ENCODE peak calls at places on chromosomes 4 and X, in five cellular contexts. G is CD4-positive, CD25-positive, alpha-beta regulatory T cell; R is pancreas; W is OCI-LY7; S is Karpas-422. X is an unnamed sample.

GRCh38 chr4:139457318-139457717 is 3.4 kb downstream of the RAB33B start:
- DNase-seq in G (no peak), W (no peak), R (no peak), S (no peak), X (no peak)

GRCh38 chrX:12984629-12985303 is 9.9 kb downstream of the TMSB4X start:
- DNase-seq in G (peak; percentile 40), R (peak; percentile 84), W (no peak), S (no peak), X (no peak)

GRCh38 chrX:132001127-132001526 is 22.0 kb upstream of the STK26 start:
- DNase-seq in G (no peak), W (no peak), R (no peak), S (no peak), X (no peak)

GRCh38 chr4:120977435-120977997 is 55.0 kb upstream of the PRDM5 start:
- DNase-seq in G (no peak), R (no peak), S (peak; percentile 87), W (peak; percentile 70), X (no peak)

GRCh38 chr4:26330186-26330787 is 9.5 kb downstream of the RBPJ start:
- DNase-seq in S (peak; percentile 82), R (no peak), W (peak; percentile 77), G (no peak), X (no peak)

GRCh38 chrX:118945921-118946320 is 28.5 kb upstream of the LONRF3 start:
- DNase-seq in G (no peak), R (no peak), S (no peak), W (no peak), X (no peak)

GRCh38 chrX:21691512-21692018 is 33.4 kb upstream of the KLHL34 start:
- DNase-seq in S (no peak), W (no peak), R (no peak), G (no peak), X (no peak)

GRCh38 chrX:6292599-6292998 is 63.9 kb upstream of the NLGN4X start:
- DNase-seq in R (no peak), S (peak; percentile 79), G (no peak), W (no peak), X (no peak)

GRCh38 chrX:39196192-39197102 is 395.2 kb downstream of the MID1IP1 start:
- DNase-seq in W (peak; percentile 11), G (peak; percentile 12), S (peak; percentile 55), R (no peak), X (no peak)

GRCh38 chrX:153238361-153238760 is 59.3 kb downstream of the MAGEA1 start:
- DNase-seq in G (no peak), W (no peak), S (no peak), R (no peak), X (no peak)

GRCh38 chr4:6472008-6472386 is 417 bp downstream of the PPP2R2C start:
- DNase-seq in S (no peak), G (no peak), W (no peak), R (no peak), X (no peak)

GRCh38 chrX:9349572-9350259 is 115.1 kb upstream of the TBL1X start:
- DNase-seq in G (no peak), W (no peak), S (no peak), R (no peak), X (no peak)

GRCh38 chr4:74665346-74665745 is 129.0 kb downstream of the BTC start:
- DNase-seq in R (no peak), G (no peak), S (no peak), W (no peak), X (no peak)

GRCh38 chr4:4225915-4226605 is 669 bp downstream of the OTOP1 start:
- DNase-seq in S (no peak), R (no peak), W (no peak), G (no peak), X (no peak)

GRCh38 chr4:85968945-85969830 is 390.7 kb downstream of the MAPK10 start:
- DNase-seq in S (peak; percentile 85), W (peak; percentile 49), R (no peak), G (no peak), X (no peak)

GRCh38 chr4:8747896-8748575 is 123.6 kb downstream of the HMX1 start:
- DNase-seq in R (peak; percentile 44), W (no peak), G (no peak), S (no peak), X (peak; percentile 55)

GRCh38 chrX:56226980-56227379 is 5.2 kb upstream of the KLF8 start:
- DNase-seq in S (no peak), G (no peak), R (no peak), W (no peak), X (no peak)

GRCh38 chr4:103086565-103086964 is 10.0 kb upstream of the SLC9B2 start:
- DNase-seq in S (no peak), G (no peak), W (no peak), R (no peak), X (no peak)

GRCh38 chrX:153055827-153056748 is at the start of gene PNMA3:
- DNase-seq in R (peak; percentile 76), S (no peak), G (no peak), W (no peak), X (no peak)

GRCh38 chr4:188812644-188813043 is 673.4 kb downstream of the TRIML1 start:
- DNase-seq in W (no peak), G (no peak), S (no peak), R (no peak), X (no peak)

GRCh38 chrX:108735680-108736508 is 469 bp downstream of the IRS4 start:
- DNase-seq in G (no peak), W (no peak), R (peak; percentile 48), S (no peak), X (peak; percentile 21)

GRCh38 chr4:5635826-5636196 is 72.5 kb downstream of the EVC2 start:
- DNase-seq in R (no peak), S (no peak), G (no peak), W (no peak), X (no peak)

GRCh38 chr4:7808752-7809151 is 130.9 kb downstream of the AFAP1 start:
- DNase-seq in G (no peak), W (no peak), R (no peak), S (no peak), X (peak; percentile 39)

GRCh38 chr4:163164591-163164990 is 2.1 kb downstream of the NAF1 start:
- DNase-seq in R (no peak), W (no peak), S (no peak), G (no peak), X (no peak)

GRCh38 chr4:76596713-76597112 is 161.7 kb downstream of the SHROOM3 start:
- DNase-seq in R (no peak), S (no peak), G (no peak), W (no peak), X (no peak)

GRCh38 chr4:120694973-120695372 is 227.6 kb downstream of the PRDM5 start:
- DNase-seq in R (no peak), S (no peak), G (no peak), W (no peak), X (no peak)

GRCh38 chr4:8709729-8710360 is 117.3 kb downstream of the CPZ start:
- DNase-seq in G (no peak), W (no peak), R (no peak), S (no peak), X (peak; percentile 27)

GRCh38 chrX:13761606-13762005 is 27.1 kb downstream of the OFD1 start:
- DNase-seq in G (no peak), R (no peak), W (peak; percentile 47), S (no peak), X (no peak)

DNA sequence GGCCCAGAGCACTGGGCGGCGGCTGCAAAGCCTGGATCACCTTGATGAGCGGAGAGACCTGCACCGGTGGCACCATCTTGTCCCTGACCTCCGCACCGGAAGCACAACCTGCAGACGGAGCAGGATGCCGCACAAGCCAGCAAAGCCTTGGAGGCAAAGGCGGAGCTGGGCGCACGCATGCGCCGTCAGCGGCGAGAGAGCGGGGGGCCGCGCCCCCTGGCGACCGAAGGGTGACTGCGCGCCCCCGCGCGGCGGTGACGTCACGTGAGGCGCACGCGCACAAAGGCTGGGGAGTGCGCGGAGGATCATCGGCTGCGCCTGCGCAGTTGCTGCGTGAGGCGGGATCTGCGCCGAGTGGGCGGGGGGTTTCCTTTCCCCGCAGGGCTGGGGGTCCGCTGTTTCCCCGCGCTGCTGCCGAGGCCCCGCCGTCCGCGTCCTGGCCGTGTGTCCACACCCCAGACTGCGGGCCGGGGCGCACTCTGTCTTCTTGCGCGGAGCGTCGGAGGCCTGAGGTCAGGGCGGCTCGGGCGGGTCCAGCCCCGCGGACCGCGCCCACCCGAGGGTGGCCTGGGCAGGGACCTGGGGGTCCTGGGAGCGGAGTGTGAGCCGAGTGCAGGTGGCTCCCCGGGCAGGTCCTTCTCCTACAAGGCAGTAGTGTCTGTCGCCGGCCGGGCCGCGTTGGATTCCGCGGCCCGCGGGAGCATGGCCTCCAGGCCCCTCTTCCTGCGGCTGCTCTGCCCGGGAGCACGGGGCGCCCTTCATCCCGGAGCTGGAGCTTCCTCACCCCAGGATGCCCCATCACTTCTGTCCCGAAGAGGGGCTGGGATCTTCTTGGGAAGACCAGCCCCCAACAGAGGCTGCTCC is at the start of the genes ATP5ME and MYL5:
- DNase-seq in W (peak; percentile 98), R (peak; percentile 99), S (peak; percentile 98), G (peak; percentile 96), X (peak; percentile 99)
- H3K36me3 ChIP-seq in W (peaks cover 38% of the 10 kb centered on the region), R (no peaks in the 10 kb centered on the region), S (peaks cover 19% of the 10 kb centered on the region), G (peaks cover 22% of the 10 kb centered on the region), X (peaks cover 25% of the 10 kb centered on the region)

GRCh38 chrX:124373348-124373747 is 27.0 kb downstream of the SH2D1A start:
- DNase-seq in R (no peak), W (no peak), G (no peak), S (no peak), X (no peak)
- H3K4me3 ChIP-seq in R (no peak overlapping the region), W (no peak overlapping the region), G (no peak overlapping the region), S (no peak overlapping the region), X (no peak overlapping the region)

DNA sequence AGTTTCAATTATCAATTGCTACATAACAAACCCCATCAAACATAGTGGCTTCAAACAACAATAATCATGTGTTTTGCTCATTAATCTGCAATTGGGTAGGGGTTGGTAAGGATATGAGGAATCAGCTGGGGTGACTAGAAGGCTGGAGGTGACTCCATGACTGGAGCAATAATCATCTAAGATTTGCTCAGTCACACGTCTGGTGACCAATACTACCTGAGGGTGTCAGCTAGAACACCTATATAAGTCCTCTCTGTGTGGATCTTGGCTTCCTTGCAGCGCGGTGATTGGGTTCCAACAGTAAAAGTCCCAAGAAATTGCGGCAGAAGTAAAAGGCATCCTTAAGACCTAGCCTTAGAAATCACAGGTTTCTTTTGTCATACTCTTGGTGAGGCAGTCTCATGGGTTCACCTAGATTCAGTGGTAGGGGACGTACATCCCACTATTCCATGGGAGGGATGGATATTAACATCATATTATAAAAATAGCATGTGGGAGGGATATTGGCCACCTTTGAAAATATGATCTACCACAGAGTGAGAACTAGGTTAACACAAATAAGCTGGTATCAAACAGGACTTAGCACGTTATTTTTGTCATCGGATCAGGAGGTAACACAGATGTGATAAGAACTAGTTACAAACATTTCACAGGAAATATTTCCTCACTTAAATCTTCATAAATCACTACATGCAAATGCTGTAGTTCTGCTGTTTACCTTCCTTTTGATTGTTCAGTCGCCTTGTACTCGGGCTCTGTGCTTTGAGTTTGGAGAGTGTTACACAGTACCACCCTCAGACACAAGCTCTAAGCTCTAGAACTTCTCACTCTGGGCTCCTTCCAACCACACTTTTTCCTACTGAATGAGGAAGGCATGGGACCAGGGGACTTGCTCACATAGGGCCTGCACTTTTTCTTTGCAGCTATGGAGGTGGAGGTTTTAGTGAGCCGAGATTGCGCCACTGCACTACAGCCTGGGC is 78.3 kb downstream of the LARP7 start:
- DNase-seq in W (no peak), G (no peak), R (no peak), S (no peak), X (no peak)
- H3K27ac ChIP-seq in W (no peak overlapping the region), G (no peak overlapping the region), R (no peak overlapping the region), S (no peak overlapping the region), X (no peak overlapping the region)

DNA sequence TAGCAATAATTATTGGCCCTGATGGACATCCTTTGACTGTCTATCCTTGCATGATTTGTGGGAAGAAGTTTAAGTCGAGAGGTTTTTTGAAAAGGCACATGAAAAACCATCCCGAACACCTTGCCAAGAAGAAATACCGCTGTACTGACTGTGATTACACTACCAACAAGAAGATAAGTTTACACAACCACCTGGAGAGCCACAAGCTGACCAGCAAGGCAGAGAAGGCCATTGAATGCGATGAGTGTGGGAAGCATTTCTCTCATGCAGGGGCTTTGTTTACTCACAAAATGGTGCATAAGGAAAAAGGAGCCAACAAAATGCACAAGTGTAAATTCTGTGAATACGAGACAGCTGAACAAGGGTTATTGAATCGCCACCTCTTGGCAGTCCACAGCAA is 60.7 kb downstream of the ZFX start:
- DNase-seq in W (no peak), S (no peak), R (no peak), G (no peak), X (no peak)
- H3K36me3 ChIP-seq in W (peaks cover 67% of the 10 kb centered on the region), S (peaks cover 67% of the 10 kb centered on the region), R (peaks cover 19% of the 10 kb centered on the region), G (peaks cover 44% of the 10 kb centered on the region), X (peaks cover 41% of the 10 kb centered on the region)

X was measured in upper lobe of right lung.